ENCODE peak calls at places on chromosomes 5 and 9, in eight cellular contexts. One of them, this sample, is unnamed.

GRCh38 chr9:137589441-137590122 is 730 bp downstream of the ZMYND19 start:
- DNase-seq in GM04503: no peak
- DNase-seq in NCI-H1105: no peak
- DNase-seq in NCI-H1092 treated with DMSO at 0.1 percent for 48 hours: no peak
- DNase-seq in GOT3: no peak
- DNase-seq in stimulated activated effector memory CD8-positive, alpha-beta T cell treated with anti-CD3 and anti-CD28 coated beads, Interleukin-12 subunit alpha, Interleukin-12 subunit beta, amount 100 ng/mL, for 72 hours: no peak
- DNase-seq in GM13976: peak; percentile 45
- DNase-seq in bronchial epithelial cell: no peak
- DNase-seq in this sample: no peak

GRCh38 chr5:176652136-176652535 is 4.9 kb downstream of the TSPAN17 start:
- DNase-seq in GM04503: no peak
- DNase-seq in NCI-H1105: no peak
- DNase-seq in NCI-H1092 treated with DMSO at 0.1 percent for 48 hours: peak; percentile 54
- DNase-seq in GOT3: no peak
- DNase-seq in stimulated activated effector memory CD8-positive, alpha-beta T cell treated with anti-CD3 and anti-CD28 coated beads, Interleukin-12 subunit alpha, Interleukin-12 subunit beta, amount 100 ng/mL, for 72 hours: no peak
- DNase-seq in GM13976: no peak
- DNase-seq in bronchial epithelial cell: no peak
- DNase-seq in this sample: no peak

GRCh38 chr5:161676109-161676508 is 9.4 kb upstream of the GABRA6 start:
- DNase-seq in GM04503: no peak
- DNase-seq in NCI-H1105: no peak
- DNase-seq in NCI-H1092 treated with DMSO at 0.1 percent for 48 hours: no peak
- DNase-seq in GOT3: no peak
- DNase-seq in stimulated activated effector memory CD8-positive, alpha-beta T cell treated with anti-CD3 and anti-CD28 coated beads, Interleukin-12 subunit alpha, Interleukin-12 subunit beta, amount 100 ng/mL, for 72 hours: no peak
- DNase-seq in GM13976: peak; percentile 16
- DNase-seq in bronchial epithelial cell: peak; percentile 15
- DNase-seq in this sample: no peak

GRCh38 chr5:113574417-113574816 is 60.9 kb downstream of the YTHDC2 start:
- DNase-seq in GM04503: peak; percentile 44
- DNase-seq in NCI-H1105: no peak
- DNase-seq in NCI-H1092 treated with DMSO at 0.1 percent for 48 hours: no peak
- DNase-seq in GOT3: peak; percentile 40
- DNase-seq in stimulated activated effector memory CD8-positive, alpha-beta T cell treated with anti-CD3 and anti-CD28 coated beads, Interleukin-12 subunit alpha, Interleukin-12 subunit beta, amount 100 ng/mL, for 72 hours: no peak
- DNase-seq in GM13976: no peak
- DNase-seq in bronchial epithelial cell: peak; percentile 73
- DNase-seq in this sample: no peak

GRCh38 chr9:97571664-97572063 is 61.5 kb downstream of the TSTD2 start:
- DNase-seq in GM04503: no peak
- DNase-seq in NCI-H1105: no peak
- DNase-seq in NCI-H1092 treated with DMSO at 0.1 percent for 48 hours: no peak
- DNase-seq in GOT3: no peak
- DNase-seq in stimulated activated effector memory CD8-positive, alpha-beta T cell treated with anti-CD3 and anti-CD28 coated beads, Interleukin-12 subunit alpha, Interleukin-12 subunit beta, amount 100 ng/mL, for 72 hours: no peak
- DNase-seq in GM13976: no peak
- DNase-seq in bronchial epithelial cell: no peak
- DNase-seq in this sample: no peak

GRCh38 chr5:177546262-177546741 is 8.1 kb downstream of the FAM193B start:
- DNase-seq in GM04503: peak; percentile 99
- DNase-seq in NCI-H1105: no peak
- DNase-seq in NCI-H1092 treated with DMSO at 0.1 percent for 48 hours: no peak
- DNase-seq in GOT3: peak; percentile 62
- DNase-seq in stimulated activated effector memory CD8-positive, alpha-beta T cell treated with anti-CD3 and anti-CD28 coated beads, Interleukin-12 subunit alpha, Interleukin-12 subunit beta, amount 100 ng/mL, for 72 hours: no peak
- DNase-seq in GM13976: no peak
- DNase-seq in bronchial epithelial cell: peak; percentile 100
- DNase-seq in this sample: no peak

GRCh38 chr5:2742921-2743679 is 8.4 kb downstream of the IRX2 start:
- DNase-seq in GM04503: no peak
- DNase-seq in NCI-H1105: no peak
- DNase-seq in NCI-H1092 treated with DMSO at 0.1 percent for 48 hours: no peak
- DNase-seq in GOT3: no peak
- DNase-seq in stimulated activated effector memory CD8-positive, alpha-beta T cell treated with anti-CD3 and anti-CD28 coated beads, Interleukin-12 subunit alpha, Interleukin-12 subunit beta, amount 100 ng/mL, for 72 hours: no peak
- DNase-seq in GM13976: no peak
- DNase-seq in bronchial epithelial cell: no peak
- DNase-seq in this sample: no peak

GRCh38 chr5:137778772-137779564 is 24.8 kb upstream of the HNRNPA0 start:
- DNase-seq in GM04503: no peak
- DNase-seq in NCI-H1105: no peak
- DNase-seq in NCI-H1092 treated with DMSO at 0.1 percent for 48 hours: no peak
- DNase-seq in GOT3: no peak
- DNase-seq in stimulated activated effector memory CD8-positive, alpha-beta T cell treated with anti-CD3 and anti-CD28 coated beads, Interleukin-12 subunit alpha, Interleukin-12 subunit beta, amount 100 ng/mL, for 72 hours: no peak
- DNase-seq in GM13976: peak; percentile 26
- DNase-seq in bronchial epithelial cell: peak; percentile 37
- DNase-seq in this sample: no peak

GRCh38 chr5:160293901-160294561 is 18.3 kb downstream of the CCNJL start:
- DNase-seq in GM04503: no peak
- DNase-seq in NCI-H1105: no peak
- DNase-seq in NCI-H1092 treated with DMSO at 0.1 percent for 48 hours: no peak
- DNase-seq in GOT3: no peak
- DNase-seq in stimulated activated effector memory CD8-positive, alpha-beta T cell treated with anti-CD3 and anti-CD28 coated beads, Interleukin-12 subunit alpha, Interleukin-12 subunit beta, amount 100 ng/mL, for 72 hours: no peak
- DNase-seq in GM13976: no peak
- DNase-seq in bronchial epithelial cell: peak; percentile 50
- DNase-seq in this sample: no peak

GRCh38 chr5:139474815-139475791 is 4.3 kb downstream of the SMIM33 start:
- DNase-seq in GM04503: no peak
- DNase-seq in NCI-H1105: no peak
- DNase-seq in NCI-H1092 treated with DMSO at 0.1 percent for 48 hours: no peak
- DNase-seq in GOT3: no peak
- DNase-seq in stimulated activated effector memory CD8-positive, alpha-beta T cell treated with anti-CD3 and anti-CD28 coated beads, Interleukin-12 subunit alpha, Interleukin-12 subunit beta, amount 100 ng/mL, for 72 hours: no peak
- DNase-seq in GM13976: no peak
- DNase-seq in bronchial epithelial cell: peak; percentile 53
- DNase-seq in this sample: no peak

This sample was measured in GM06990.